ENCODE peak calls at places on chromosome 1, in seven cellular contexts. T is left ventricle myocardium inferior; O is brain microvascular endothelial cell; Q is GM23338; C is naive thymus-derived CD4-positive, alpha-beta T cell; L is bronchial epithelial cell; P is osteoblast. Z is an unnamed sample.

GRCh38 chr1:173364827-173365226 is 112.3 kb upstream of the PRDX6 start:
- DNase-seq in C (no peak), P (no peak), O (no peak), L (no peak), T (no peak), Q (peak; percentile 11), Z (no peak)

GRCh38 chr1:5995871-5996630 is 3.8 kb upstream of the NPHP4 start:
- DNase-seq in Q (no peak), C (no peak), T (peak; percentile 6), P (peak; percentile 68), O (no peak), L (no peak), Z (no peak)

GRCh38 chr1:9292361-9293240 is at the start of gene SPSB1:
- DNase-seq in T (peak; percentile 67), C (peak; percentile 60), L (peak; percentile 48), O (peak; percentile 56), P (peak; percentile 95), Q (peak; percentile 81), Z (peak; percentile 44)

GRCh38 chr1:81802601-81803422 is 2.1 kb downstream of the ADGRL2 start:
- DNase-seq in Q (peak; percentile 58), C (no peak), T (peak; percentile 80), O (peak; percentile 43), L (peak; percentile 15), P (peak; percentile 94), Z (peak; percentile 58)

GRCh38 chr1:226029568-226030225 is 30.6 kb upstream of the SDE2 start:
- DNase-seq in O (no peak), C (no peak), Q (no peak), L (no peak), T (no peak), P (no peak), Z (no peak)

GRCh38 chr1:43992232-43992995 is 1.0 kb downstream of the CCDC24 start:
- DNase-seq in T (no peak), Q (no peak), C (no peak), L (no peak), P (no peak), O (no peak), Z (peak; percentile 11)

GRCh38 chr1:64849942-64850341 is 105.1 kb downstream of the RAVER2 start:
- DNase-seq in T (no peak), O (no peak), Q (no peak), C (no peak), L (no peak), P (no peak), Z (no peak)

GRCh38 chr1:31669786-31670582 is 25.3 kb upstream of the PEF1 start:
- DNase-seq in C (peak; percentile 51), P (peak; percentile 85), T (peak; percentile 83), O (peak; percentile 22), Q (peak; percentile 65), L (peak; percentile 83), Z (peak; percentile 61)

GRCh38 chr1:200699871-200700270 is 30.2 kb upstream of the DDX59 start:
- DNase-seq in L (peak; percentile 76), O (no peak), Q (peak; percentile 10), C (no peak), T (no peak), P (peak; percentile 52), Z (no peak)

GRCh38 chr1:29382851-29383588 is 146.7 kb downstream of the PTPRU start:
- DNase-seq in O (no peak), T (no peak), L (no peak), C (no peak), Q (no peak), P (no peak), Z (no peak)

GRCh38 chr1:228992044-228992443 is 256.8 kb downstream of the RHOU start:
- DNase-seq in Q (no peak), C (no peak), L (no peak), O (no peak), P (no peak), T (no peak), Z (no peak)

GRCh38 chr1:165631403-165632151 is 543 bp downstream of the MGST3 start:
- DNase-seq in O (peak; percentile 86), P (peak; percentile 90), Q (peak; percentile 47), C (peak; percentile 12), T (peak; percentile 42), L (peak; percentile 83), Z (peak; percentile 83)

GRCh38 chr1:85240174-85240601 is 19.3 kb downstream of the C1orf52 start:
- DNase-seq in L (peak; percentile 42), C (no peak), P (peak; percentile 78), O (no peak), Q (peak; percentile 69), T (no peak), Z (no peak)

GRCh38 chr1:119720866-119721440 is 9.2 kb downstream of the PHGDH start:
- DNase-seq in L (no peak), T (no peak), Q (no peak), O (peak; percentile 21), P (peak; percentile 85), C (no peak), Z (no peak)

GRCh38 chr1:116693759-116694482 is 26.4 kb upstream of the IGSF3 start:
- DNase-seq in Q (no peak), L (peak; percentile 98), O (peak; percentile 17), P (no peak), C (no peak), T (no peak), Z (peak; percentile 98)

GRCh38 chr1:16927256-16927655 is 5.5 kb downstream of the CROCC start:
- DNase-seq in T (no peak), O (no peak), L (no peak), C (no peak), P (peak; percentile 93), Q (no peak), Z (no peak)

GRCh38 chr1:150365945-150366344 is 2.0 kb downstream of the RPRD2 start:
- DNase-seq in T (no peak), Q (no peak), P (peak; percentile 63), O (no peak), C (peak; percentile 19), L (peak; percentile 15), Z (no peak)

GRCh38 chr1:11339346-11340247 is 66.6 kb downstream of the UBIAD1 start:
- DNase-seq in C (no peak), L (no peak), P (peak; percentile 85), T (no peak), Q (peak; percentile 69), O (no peak), Z (no peak)

GRCh38 chr1:11341881-11342552 is 69.0 kb downstream of the UBIAD1 start:
- DNase-seq in Q (no peak), T (no peak), C (no peak), L (peak; percentile 21), O (no peak), P (peak; percentile 77), Z (no peak)

GRCh38 chr1:11342677-11343076 is 69.7 kb downstream of the UBIAD1 start:
- DNase-seq in C (no peak), L (no peak), T (no peak), Q (no peak), P (peak; percentile 25), O (no peak), Z (no peak)

GRCh38 chr1:11338351-11338809 is 65.4 kb downstream of the UBIAD1 start:
- DNase-seq in L (no peak), C (no peak), T (no peak), O (no peak), Q (no peak), P (no peak), Z (no peak)

DNA sequence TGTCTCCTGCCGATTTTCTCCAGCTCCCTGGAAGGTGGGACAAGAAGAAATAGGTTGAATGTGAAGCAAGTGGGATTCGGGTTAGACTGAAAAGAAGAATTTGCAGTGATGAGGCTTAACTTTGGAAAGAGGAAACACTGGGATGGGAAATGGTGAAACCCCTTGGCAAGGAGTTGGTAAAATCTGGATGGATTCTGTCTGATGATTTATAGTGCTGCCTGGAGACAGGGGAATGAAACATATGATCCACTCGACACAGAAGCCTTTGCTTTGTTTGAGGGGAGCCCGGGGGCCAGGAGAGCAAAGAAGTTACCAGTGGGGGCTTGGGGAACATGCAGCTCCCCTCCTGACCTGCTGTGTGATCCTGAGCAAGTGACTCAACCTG is 67.2 kb downstream of the UBIAD1 start:
- DNase-seq in T (no peak), L (no peak), Q (no peak), P (peak; percentile 74), C (no peak), O (no peak), Z (no peak)
- H3K27me3 ChIP-seq in T (peaks cover 98% of the 10 kb centered on the region), L (peaks cover 8% of the 10 kb centered on the region), Q (no peaks in the 10 kb centered on the region), P (peaks cover 47% of the 10 kb centered on the region), C (no peaks in the 10 kb centered on the region), O (peaks cover 25% of the 10 kb centered on the region), Z (peaks cover 49% of the 10 kb centered on the region)

GRCh38 chr1:182065126-182065845 is 3.8 kb upstream of the ZNF648 start:
- DNase-seq in L (no peak), Q (no peak), C (no peak), O (no peak), P (no peak), T (no peak), Z (no peak)
- H3K27me3 ChIP-seq in L (no peaks in the 10 kb centered on the region), Q (peaks cover 7% of the 10 kb centered on the region), C (no peaks in the 10 kb centered on the region), O (no peaks in the 10 kb centered on the region), P (no peaks in the 10 kb centered on the region), T (peaks cover 72% of the 10 kb centered on the region), Z (peaks cover 14% of the 10 kb centered on the region)

GRCh38 chr1:10802948-10803715 is 6.7 kb upstream of the CASZ1 start:
- DNase-seq in O (no peak), P (peak; percentile 54), C (no peak), T (no peak), Q (no peak), L (no peak), Z (no peak)

GRCh38 chr1:10812387-10812915 is 16.0 kb upstream of the CASZ1 start:
- DNase-seq in T (no peak), Q (no peak), C (no peak), O (no peak), P (no peak), L (no peak), Z (no peak)

GRCh38 chr1:10808441-10808840 is 12.0 kb upstream of the CASZ1 start:
- DNase-seq in Q (no peak), P (peak; percentile 77), T (no peak), O (no peak), C (no peak), L (no peak), Z (no peak)

GRCh38 chr1:10803971-10804820 is 7.8 kb upstream of the CASZ1 start:
- DNase-seq in O (no peak), C (no peak), Q (no peak), P (peak; percentile 51), L (peak; percentile 82), T (no peak), Z (peak; percentile 71)

DNA sequence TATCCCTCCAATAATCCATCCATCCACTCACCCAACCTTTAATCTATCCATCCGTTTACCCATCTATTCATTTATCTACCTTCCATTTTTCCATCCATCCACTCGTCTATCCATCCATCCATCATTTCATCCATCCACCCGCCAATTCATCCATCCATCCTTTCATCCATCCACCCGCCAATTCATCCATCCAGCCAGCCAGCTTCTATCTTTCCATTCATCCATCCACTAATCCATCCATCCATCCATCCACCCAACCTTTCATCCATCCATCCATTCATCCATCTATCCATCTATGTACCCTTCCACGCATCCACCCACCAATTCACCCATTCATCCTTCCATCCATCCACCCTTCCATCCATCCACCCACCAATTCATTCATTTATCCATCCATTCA is 10.5 kb upstream of the CASZ1 start:
- DNase-seq in Q (no peak), L (no peak), P (no peak), O (no peak), T (no peak), C (no peak), Z (no peak)
- H3K27me3 ChIP-seq in Q (no peaks in the 10 kb centered on the region), L (no peaks in the 10 kb centered on the region), P (peaks cover 86% of the 10 kb centered on the region), O (peaks cover 52% of the 10 kb centered on the region), T (peaks cover 53% of the 10 kb centered on the region), C (no peaks in the 10 kb centered on the region), Z (peaks cover 21% of the 10 kb centered on the region)

GRCh38 chr1:202711949-202712635 is 1.8 kb upstream of the SYT2 start:
- DNase-seq in Q (peak; percentile 67), T (no peak), C (no peak), L (no peak), O (no peak), P (no peak), Z (no peak)
- H3K27me3 ChIP-seq in Q (peaks cover 31% of the 10 kb centered on the region), T (peaks cover 48% of the 10 kb centered on the region), C (peaks cover 3% of the 10 kb centered on the region), L (peaks cover 38% of the 10 kb centered on the region), O (peaks cover 50% of the 10 kb centered on the region), P (peaks cover 77% of the 10 kb centered on the region), Z (peaks cover 82% of the 10 kb centered on the region)

GRCh38 chr1:242735323-242735722 is 210.8 kb upstream of the PLD5 start:
- DNase-seq in T (no peak), P (no peak), L (no peak), C (no peak), Q (no peak), O (no peak), Z (no peak)
- H3K27me3 ChIP-seq in T (no peaks in the 10 kb centered on the region), P (no peaks in the 10 kb centered on the region), L (no peaks in the 10 kb centered on the region), C (no peaks in the 10 kb centered on the region), Q (no peaks in the 10 kb centered on the region), O (no peaks in the 10 kb centered on the region), Z (no peaks in the 10 kb centered on the region)

Z was measured in foreskin keratinocyte.